ENCODE peak calls at places on chromosome 19, in nine cellular contexts. H is left cardiac atrium; M is psoas muscle; R is CD8-positive, alpha-beta T cell; V is dermis microvascular lymphatic vessel endothelial cell; U is stimulated activated CD8-positive, alpha-beta memory T cell treated with anti-CD3 and anti-CD28 coated beads, Interleukin-7, amount 100 ng/mL, for 1 hour; A is stimulated activated naive CD8-positive, alpha-beta T cell treated with anti-CD3 and anti-CD28 coated beads, Interleukin-15, Interleukin-2, amounts not matched to agents 100 U/mL and 50 U/mL, for 24 hours; O is tibial artery; I is COLO829. P is an unnamed sample.

GRCh38 chr19:14530005-14530348 is 583 bp downstream of the TECR start:
- DNase-seq in H (no peak), M (no peak), R (peak; percentile 62), V (no peak), U (no peak), A (no peak), O (no peak), I (no peak), P (no peak)

GRCh38 chr19:18603255-18603957 is 3.2 kb downstream of the CRLF1 start:
- DNase-seq in H (no peak), M (peak; percentile 22), R (no peak), V (peak; percentile 20), U (no peak), A (peak; percentile 33), O (no peak), I (no peak), P (no peak)

GRCh38 chr19:33299061-33299665 is 3.2 kb downstream of the CEBPA start:
- DNase-seq in H (no peak), M (no peak), R (no peak), V (no peak), U (no peak), A (no peak), O (no peak), I (no peak), P (no peak)

GRCh38 chr19:13623686-13624405 is 117.6 kb upstream of the CACNA1A start:
- DNase-seq in H (no peak), M (no peak), R (no peak), V (no peak), U (no peak), A (no peak), O (no peak), I (no peak), P (no peak)

GRCh38 chr19:52942371-52943133 is 19.3 kb upstream of the ZNF888 start:
- DNase-seq in H (peak; percentile 92), M (peak; percentile 92), R (peak; percentile 95), V (peak; percentile 82), U (peak; percentile 93), A (peak; percentile 92), O (peak; percentile 89), I (peak; percentile 85), P (peak; percentile 90)

GRCh38 chr19:7506385-7507328 is 9.2 kb upstream of the ZNF358 start:
- DNase-seq in H (peak; percentile 88), M (peak; percentile 85), R (peak; percentile 42), V (peak; percentile 69), U (no peak), A (peak; percentile 69), O (peak; percentile 87), I (peak; percentile 87), P (peak; percentile 55)

GRCh38 chr19:56304243-56304642 is 10.4 kb downstream of the ZSCAN5A start:
- DNase-seq in H (no peak), M (no peak), R (no peak), V (no peak), U (no peak), A (no peak), O (no peak), I (no peak), P (no peak)

GRCh38 chr19:35318679-35319448 is 10.1 kb upstream of the CD22 start:
- DNase-seq in H (peak; percentile 66), M (peak; percentile 72), R (no peak), V (peak; percentile 90), U (no peak), A (peak; percentile 33), O (peak; percentile 62), I (peak; percentile 93), P (peak; percentile 95)

GRCh38 chr19:37899453-37899852 is 6.9 kb downstream of the WDR87 start:
- DNase-seq in H (no peak), M (no peak), R (no peak), V (no peak), U (no peak), A (no peak), O (no peak), I (no peak), P (no peak)

GRCh38 chr19:47312366-47313006 is 2.8 kb downstream of the C5AR1 start:
- DNase-seq in H (no peak), M (no peak), R (no peak), V (no peak), U (no peak), A (no peak), O (no peak), I (no peak), P (no peak)

GRCh38 chr19:6271721-6272410 is 7.9 kb downstream of the MLLT1 start:
- DNase-seq in H (peak; percentile 94), M (peak; percentile 91), R (no peak), V (peak; percentile 76), U (no peak), A (no peak), O (peak; percentile 83), I (no peak), P (peak; percentile 90)

GRCh38 chr19:2426661-2427322 is 594 bp downstream of the TIMM13 start:
- DNase-seq in H (peak; percentile 61), M (peak; percentile 60), R (peak; percentile 53), V (peak; percentile 50), U (no peak), A (peak; percentile 61), O (no peak), I (peak; percentile 61), P (peak; percentile 16)

GRCh38 chr19:12331211-12331941 is 2.1 kb downstream of the ZNF563 start:
- DNase-seq in H (no peak), M (no peak), R (peak; percentile 60), V (no peak), U (no peak), A (peak; percentile 89), O (no peak), I (no peak), P (peak; percentile 71)

GRCh38 chr19:49380391-49380790 is 7.7 kb upstream of the KASH5 start:
- DNase-seq in H (no peak), M (no peak), R (no peak), V (no peak), U (no peak), A (no peak), O (no peak), I (no peak), P (no peak)

GRCh38 chr19:21321134-21321533 is 8.1 kb downstream of the ZNF708 start:
- DNase-seq in H (no peak), M (no peak), R (no peak), V (peak; percentile 2), U (no peak), A (no peak), O (no peak), I (no peak), P (no peak)

GRCh38 chr19:21047712-21048111 is 27.3 kb downstream of the ZNF430 start:
- DNase-seq in H (no peak), M (no peak), R (no peak), V (no peak), U (no peak), A (no peak), O (no peak), I (no peak), P (no peak)

GRCh38 chr19:45263013-45263412 is 11.9 kb downstream of the MARK4 start:
- DNase-seq in H (no peak), M (no peak), R (no peak), V (no peak), U (no peak), A (no peak), O (no peak), I (no peak), P (no peak)

GRCh38 chr19:46296722-46297431 is at the start of gene HIF3A:
- DNase-seq in H (peak; percentile 71), M (no peak), R (no peak), V (peak; percentile 65), U (no peak), A (peak; percentile 9), O (peak; percentile 78), I (no peak), P (peak; percentile 57)

GRCh38 chr19:49591731-49592485 is 926 bp downstream of the PRR12 start:
- DNase-seq in H (peak; percentile 60), M (peak; percentile 40), R (peak; percentile 55), V (peak; percentile 52), U (no peak), A (peak; percentile 65), O (no peak), I (peak; percentile 48), P (peak; percentile 54)

GRCh38 chr19:6610934-6611370 is 20.0 kb upstream of the CD70 start:
- DNase-seq in H (no peak), M (no peak), R (no peak), V (peak; percentile 75), U (no peak), A (no peak), O (no peak), I (peak; percentile 79), P (no peak)

GRCh38 chr19:41436664-41436951 is 3.1 kb downstream of the DMAC2 start:
- DNase-seq in H (no peak), M (no peak), R (no peak), V (no peak), U (no peak), A (no peak), O (no peak), I (no peak), P (no peak)

GRCh38 chr19:33064778-33065550 is at the start of gene RHPN2:
- DNase-seq in H (peak; percentile 71), M (peak; percentile 52), R (peak; percentile 32), V (peak; percentile 73), U (peak; percentile 8), A (peak; percentile 75), O (no peak), I (peak; percentile 50), P (peak; percentile 73)

GRCh38 chr19:21604941-21605548 is 99.6 kb downstream of the ZNF429 start:
- DNase-seq in H (no peak), M (no peak), R (no peak), V (no peak), U (no peak), A (no peak), O (no peak), I (no peak), P (peak; percentile 9)

GRCh38 chr19:33377586-33378475 is 4.3 kb downstream of the CEBPG start:
- DNase-seq in H (no peak), M (no peak), R (no peak), V (peak; percentile 80), U (no peak), A (no peak), O (no peak), I (no peak), P (no peak)

GRCh38 chr19:44570603-44570983 is 41.1 kb upstream of the CEACAM20 start:
- DNase-seq in H (no peak), M (no peak), R (no peak), V (no peak), U (no peak), A (no peak), O (no peak), I (no peak), P (no peak)

GRCh38 chr19:18710986-18711751 is 27.7 kb downstream of the CRTC1 start:
- DNase-seq in H (peak; percentile 79), M (peak; percentile 66), R (no peak), V (no peak), U (no peak), A (no peak), O (peak; percentile 44), I (no peak), P (no peak)

GRCh38 chr19:16034958-16035560 is 41.2 kb upstream of the TPM4 start:
- DNase-seq in H (no peak), M (no peak), R (no peak), V (no peak), U (no peak), A (no peak), O (no peak), I (no peak), P (no peak)

GRCh38 chr19:34217952-34218817 is 36.2 kb upstream of the GARRE1 start:
- DNase-seq in H (no peak), M (no peak), R (peak; percentile 84), V (peak; percentile 69), U (peak; percentile 19), A (peak; percentile 59), O (no peak), I (peak; percentile 57), P (no peak)

GRCh38 chr19:5914946-5915781 is 1.1 kb downstream of the CAPS start:
- DNase-seq in H (no peak), M (no peak), R (no peak), V (no peak), U (no peak), A (no peak), O (no peak), I (no peak), P (peak; percentile 88)

GRCh38 chr19:45428385-45429231 is 4.9 kb upstream of the ERCC1 start:
- DNase-seq in H (peak; percentile 82), M (peak; percentile 78), R (peak; percentile 29), V (peak; percentile 55), U (no peak), A (peak; percentile 51), O (peak; percentile 57), I (no peak), P (peak; percentile 39)

GRCh38 chr19:45066921-45067661 is 9.2 kb downstream of the ZNF296 start:
- DNase-seq in H (no peak), M (no peak), R (no peak), V (no peak), U (no peak), A (no peak), O (no peak), I (no peak), P (no peak)